ENCODE peak calls at places on chromosome 1, in nine cellular contexts. N, S, A, U, L, P, X, F and K are unnamed samples.

GRCh38 chr1:190029441-190029840 is 448.2 kb downstream of the BRINP3 start:
- DNase-seq in U (no peak), P (no peak), A (no peak), N (no peak), L (peak), X (no peak), F (no peak), S (no peak), K (no peak)

GRCh38 chr1:41498809-41499208 is 14.3 kb upstream of the EDN2 start:
- DNase-seq in A (no peak), S (no peak), F (no peak), L (peak), X (peak), N (peak), U (no peak), P (no peak), K (no peak)

GRCh38 chr1:1208713-1209433 is 2.5 kb upstream of the TNFRSF18 start:
- DNase-seq in S (no peak), L (no peak), A (peak), F (no peak), X (peak), N (peak), P (no peak), U (no peak), K (no peak)

GRCh38 chr1:177586429-177586828 is 383.4 kb downstream of the SEC16B start:
- DNase-seq in X (peak), A (no peak), S (no peak), P (no peak), L (peak), F (no peak), U (no peak), N (no peak), K (no peak)

GRCh38 chr1:228753933-228754332 is 18.7 kb downstream of the RHOU start:
- DNase-seq in F (no peak), A (no peak), N (no peak), U (no peak), S (no peak), L (no peak), X (peak), P (no peak), K (no peak)

GRCh38 chr1:55081188-55081904 is 42.0 kb downstream of the PCSK9 start:
- DNase-seq in X (peak), S (no peak), F (no peak), N (no peak), U (no peak), L (peak), P (no peak), A (no peak), K (no peak)

GRCh38 chr1:168342572-168343280 is 62.0 kb downstream of the TBX19 start:
- DNase-seq in S (peak), X (peak), L (peak), U (peak), N (peak), P (peak), F (peak), A (peak), K (peak)

GRCh38 chr1:185058886-185059285 is 13.5 kb downstream of the RNF2 start:
- DNase-seq in X (peak), A (no peak), F (no peak), N (no peak), L (no peak), S (no peak), P (no peak), U (no peak), K (no peak)

GRCh38 chr1:184497962-184498723 is 111.3 kb downstream of the C1orf21 start:
- DNase-seq in F (no peak), X (no peak), L (no peak), U (no peak), A (no peak), N (no peak), S (no peak), P (no peak), K (no peak)

GRCh38 chr1:25772692-25773245 is 27.2 kb upstream of the SELENON start:
- DNase-seq in P (no peak), F (no peak), N (no peak), A (no peak), X (no peak), U (no peak), S (no peak), L (no peak), K (no peak)

GRCh38 chr1:1135339-1136111 is 19.6 kb upstream of the C1orf159 start:
- DNase-seq in S (no peak), A (no peak), L (no peak), F (no peak), X (peak), U (no peak), N (no peak), P (no peak), K (no peak)

GRCh38 chr1:56787330-56787729 is 31.9 kb downstream of the FYB2 start:
- DNase-seq in A (no peak), U (no peak), X (no peak), L (no peak), P (no peak), F (no peak), N (no peak), S (no peak), K (no peak)

GRCh38 chr1:16212251-16212961 is at the start of gene ARHGEF19:
- DNase-seq in L (no peak), U (no peak), N (no peak), F (no peak), A (no peak), P (no peak), S (no peak), X (no peak), K (no peak)

GRCh38 chr1:169160845-169161511 is 54.5 kb downstream of the ATP1B1 start:
- DNase-seq in A (no peak), F (no peak), L (peak), P (no peak), N (no peak), S (no peak), U (no peak), X (peak), K (no peak)

GRCh38 chr1:202367200-202367742 is 18.8 kb downstream of the PPP1R12B start:
- DNase-seq in X (no peak), A (no peak), F (no peak), L (no peak), N (no peak), P (no peak), S (no peak), U (no peak), K (no peak)

GRCh38 chr1:112767646-112768045 is 52.5 kb upstream of the PPM1J start:
- DNase-seq in F (no peak), P (no peak), N (no peak), S (no peak), U (no peak), A (no peak), L (no peak), X (no peak), K (no peak)

GRCh38 chr1:39876136-39876535 is 7.2 kb downstream of the TRIT1 start:
- DNase-seq in L (no peak), S (no peak), F (no peak), X (no peak), A (no peak), U (no peak), P (no peak), N (no peak), K (no peak)

GRCh38 chr1:37721565-37721964 is 29.2 kb downstream of the CDCA8 start:
- DNase-seq in A (no peak), F (no peak), S (no peak), N (no peak), P (no peak), U (no peak), X (no peak), L (no peak), K (no peak)

GRCh38 chr1:3529099-3529729 is 74.7 kb downstream of the ARHGEF16 start:
- DNase-seq in P (no peak), S (no peak), L (no peak), X (no peak), N (peak), F (no peak), U (no peak), A (no peak), K (no peak)

GRCh38 chr1:9269078-9269501 is 23.6 kb upstream of the SPSB1 start:
- DNase-seq in P (no peak), L (peak), X (no peak), A (no peak), N (peak), U (no peak), S (no peak), F (no peak), K (no peak)

GRCh38 chr1:11944358-11944981 is 10.0 kb downstream of the PLOD1 start:
- DNase-seq in S (no peak), F (no peak), N (no peak), X (no peak), A (no peak), U (no peak), P (no peak), L (no peak), K (peak)

GRCh38 chr1:68141079-68141800 is 90.8 kb upstream of the DIRAS3 start:
- DNase-seq in X (peak), P (no peak), S (no peak), N (no peak), F (no peak), A (no peak), U (no peak), L (no peak), K (no peak)

GRCh38 chr1:241557551-241558193 is 25.5 kb downstream of the KMO start:
- DNase-seq in L (no peak), X (no peak), A (no peak), U (no peak), S (no peak), P (no peak), N (no peak), F (no peak), K (no peak)

GRCh38 chr1:45887156-45887842 is 83.9 kb downstream of the MAST2 start:
- DNase-seq in X (no peak), P (no peak), U (no peak), F (no peak), N (no peak), A (no peak), S (no peak), L (no peak), K (no peak)